ENCODE peak calls at places on chromosomes 7 and 10, in ten cellular contexts. J is transverse colon, D is fibroblast of lung, Y is RWPE2, N is ovary, S is tibial artery, E is astrocyte of the cerebellum, I is cardiac fibroblast, K is bronchial epithelial cell, C is IMR-90. R is an unnamed sample.

GRCh38 chr10:102153093-102153620 is 968 bp downstream of the NOLC1 start:
- DNase-seq in J (no peak), Y (no peak), I (peak; percentile 23), C (peak; percentile 9), N (no peak), S (no peak), D (peak; percentile 16), K (no peak), E (no peak), R (peak; percentile 18)

GRCh38 chr10:48247680-48248079 is 26.8 kb downstream of the FRMPD2 start:
- DNase-seq in C (no peak), D (peak; percentile 35), Y (no peak), N (no peak), K (no peak), I (no peak), J (no peak), E (no peak), S (no peak), R (no peak)

GRCh38 chr7:2779086-2779485 is 65.0 kb downstream of the GNA12 start:
- DNase-seq in C (no peak), S (no peak), Y (no peak), J (no peak), K (no peak), I (peak; percentile 45), E (no peak), N (no peak), D (no peak), R (no peak)

GRCh38 chr10:92419740-92420553 is 129.0 kb downstream of the MARCHF5 start:
- DNase-seq in E (no peak), J (peak; percentile 37), I (peak; percentile 64), D (peak; percentile 33), K (no peak), Y (no peak), N (peak; percentile 57), C (peak; percentile 31), S (no peak), R (peak; percentile 30)

GRCh38 chr7:143391462-143392404 is 10.6 kb downstream of the ZYX start:
- DNase-seq in C (peak; percentile 85), N (peak; percentile 68), Y (no peak), E (peak; percentile 64), S (peak; percentile 97), I (peak; percentile 90), D (peak; percentile 92), K (no peak), J (peak; percentile 57), R (peak; percentile 95)

GRCh38 chr7:92827464-92827863 is 8.9 kb downstream of the CDK6 start:
- DNase-seq in N (no peak), K (no peak), C (no peak), J (no peak), E (no peak), D (peak; percentile 74), Y (no peak), I (no peak), S (no peak), R (peak; percentile 32)

GRCh38 chr7:139696547-139696946 is 81.3 kb downstream of the HIPK2 start:
- DNase-seq in C (no peak), J (no peak), D (no peak), S (no peak), Y (no peak), E (no peak), N (no peak), I (no peak), K (no peak), R (no peak)

GRCh38 chr10:79886345-79886744 is 59.8 kb downstream of the NUTM2E start:
- DNase-seq in E (no peak), Y (no peak), C (no peak), J (no peak), K (no peak), I (no peak), S (no peak), N (no peak), D (no peak), R (no peak)

GRCh38 chr7:133024604-133025003 is 57.3 kb downstream of the CHCHD3 start:
- DNase-seq in Y (no peak), J (no peak), I (no peak), S (no peak), D (no peak), C (no peak), N (no peak), E (no peak), K (no peak), R (no peak)

GRCh38 chr7:106074257-106074656 is 37.9 kb downstream of the SYPL1 start:
- DNase-seq in C (no peak), I (no peak), K (no peak), D (no peak), S (no peak), Y (no peak), E (no peak), N (no peak), J (no peak), R (no peak)

GRCh38 chr10:61286695-61287094 is 166.5 kb downstream of the TMEM26 start:
- DNase-seq in D (no peak), E (no peak), S (no peak), J (no peak), C (no peak), Y (no peak), K (no peak), I (no peak), N (no peak), R (no peak)

GRCh38 chr10:79018591-79019011 is 50.2 kb upstream of the ZMIZ1 start:
- DNase-seq in E (no peak), Y (peak; percentile 94), I (no peak), C (peak; percentile 28), K (peak; percentile 93), J (no peak), N (no peak), S (peak; percentile 60), D (peak; percentile 32), R (no peak)

GRCh38 chr10:61163403-61163802 is 219.4 kb upstream of the RHOBTB1 start:
- DNase-seq in S (no peak), K (peak; percentile 38), J (no peak), N (no peak), I (no peak), E (no peak), C (no peak), D (no peak), Y (no peak), R (no peak)

GRCh38 chr7:152931583-152931982 is 172.0 kb downstream of the ACTR3B start:
- DNase-seq in E (no peak), Y (no peak), N (no peak), K (no peak), C (no peak), S (no peak), J (no peak), I (no peak), D (no peak), R (no peak)

GRCh38 chr10:102505462-102506115 is 1.8 kb downstream of the SUFU start:
- DNase-seq in C (no peak), I (no peak), S (peak; percentile 63), D (no peak), E (no peak), K (no peak), N (no peak), J (no peak), Y (no peak), R (no peak)

GRCh38 chr7:38561166-38561565 is 70.0 kb downstream of the AMPH start:
- DNase-seq in N (no peak), C (peak; percentile 33), K (peak; percentile 91), E (no peak), Y (no peak), I (no peak), S (no peak), D (peak; percentile 63), J (no peak), R (no peak)
- TF ChIP-seq CTCF in N (no peak), C (no peak), K (peak; percentile 11), E (no peak), Y (no peak), I (no peak), S (no peak), D (no peak), J (no peak), R (no peak)

GRCh38 chr10:6356280-6356793 is 153.6 kb downstream of the PFKFB3 start:
- DNase-seq in D (no peak), C (no peak), E (no peak), S (no peak), N (no peak), I (no peak), Y (no peak), K (no peak), J (no peak), R (no peak)

GRCh38 chr10:6351540-6351939 is 148.8 kb downstream of the PFKFB3 start:
- DNase-seq in D (no peak), K (no peak), S (no peak), E (no peak), C (no peak), N (no peak), Y (no peak), J (no peak), I (no peak), R (no peak)

GRCh38 chr10:6349846-6350245 is 147.1 kb downstream of the PFKFB3 start:
- DNase-seq in J (no peak), I (no peak), Y (no peak), S (no peak), C (no peak), K (no peak), D (no peak), N (no peak), E (no peak), R (no peak)

GRCh38 chr10:6350609-6351008 is 147.9 kb downstream of the PFKFB3 start:
- DNase-seq in E (no peak), C (no peak), S (no peak), K (no peak), Y (no peak), J (no peak), I (no peak), D (no peak), N (no peak), R (no peak)

DNA sequence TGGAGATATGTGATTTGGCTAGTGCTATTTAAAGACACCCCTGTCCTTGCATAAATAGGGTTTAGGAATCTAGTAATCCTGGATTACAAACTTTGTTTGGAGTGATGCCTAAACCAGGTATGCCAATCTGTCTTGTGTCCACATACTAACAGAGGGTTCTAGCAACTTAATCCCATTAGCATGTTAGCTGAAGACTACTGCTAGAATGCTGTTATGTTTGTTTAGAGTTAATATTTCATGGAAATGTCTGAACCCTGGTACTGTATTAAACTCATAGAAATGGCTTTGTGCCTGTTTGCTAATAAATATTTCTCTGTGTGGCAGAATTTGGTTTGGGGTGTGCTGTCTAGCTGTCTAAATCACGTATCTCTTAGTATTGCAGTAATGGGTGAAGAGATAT is 150.8 kb downstream of the PFKFB3 start:
- DNase-seq in Y (no peak), C (no peak), S (no peak), J (no peak), D (no peak), I (no peak), E (no peak), K (no peak), N (no peak), R (no peak)
- H3K4me3 ChIP-seq in Y (no peak overlapping the region), C (no peak overlapping the region), S (no peak overlapping the region), J (no peak overlapping the region), D (no peak overlapping the region), I (no peak overlapping the region), E (no peak overlapping the region), K (no peak overlapping the region), N (no peak overlapping the region), R (no peak overlapping the region)

GRCh38 chr7:33762153-33762902 is 143.0 kb upstream of the BMPER start:
- DNase-seq in Y (no peak), N (no peak), J (no peak), C (no peak), E (no peak), D (no peak), I (no peak), S (no peak), K (no peak), R (no peak)
- TF ChIP-seq CTCF in Y (no peak), N (no peak), J (no peak), C (no peak), E (peak; percentile 15), D (peak; percentile 16), I (peak; percentile 3), S (no peak), K (no peak), R (no peak)

GRCh38 chr10:73043766-73044377 is 52.8 kb downstream of the P4HA1 start:
- DNase-seq in D (peak; percentile 20), N (no peak), K (no peak), Y (no peak), C (no peak), I (peak; percentile 16), J (no peak), E (no peak), S (no peak), R (peak; percentile 14)
- H3K4me3 ChIP-seq in D (no peak overlapping the region), N (no peak overlapping the region), K (no peak overlapping the region), Y (no peak overlapping the region), C (no peak overlapping the region), I (no peak overlapping the region), J (no peak overlapping the region), E (no peak overlapping the region), S (no peak overlapping the region), R (no peak overlapping the region)